ENCODE peak calls at places on chromosomes 3 and 15, in six cellular contexts. One of them, this sample, is unnamed.

GRCh38 chr3:125191730-125192129 is 20.8 kb downstream of the SLC12A8 start:
- DNase-seq in HCT116: no peak
- DNase-seq in A673: no peak
- DNase-seq in neural crest cell: no peak
- DNase-seq in foreskin fibroblast: no peak
- DNase-seq in AG09309: no peak
- DNase-seq in this sample: no peak

GRCh38 chr3:36991923-36992805 is 767 bp downstream of the EPM2AIP1 start:
- DNase-seq in HCT116: no peak
- DNase-seq in A673: no peak
- DNase-seq in neural crest cell: peak; percentile 8
- DNase-seq in foreskin fibroblast: peak; percentile 42
- DNase-seq in AG09309: peak; percentile 35
- DNase-seq in this sample: no peak

GRCh38 chr3:124217542-124217941 is 225.6 kb upstream of the ROPN1 start:
- DNase-seq in HCT116: peak; percentile 3
- DNase-seq in A673: peak; percentile 68
- DNase-seq in neural crest cell: peak; percentile 69
- DNase-seq in foreskin fibroblast: peak; percentile 45
- DNase-seq in AG09309: peak; percentile 29
- DNase-seq in this sample: peak; percentile 87

GRCh38 chr15:65365229-65365628 is 12.6 kb downstream of the IGDCC3 start:
- DNase-seq in HCT116: no peak
- DNase-seq in A673: no peak
- DNase-seq in neural crest cell: no peak
- DNase-seq in foreskin fibroblast: no peak
- DNase-seq in AG09309: no peak
- DNase-seq in this sample: no peak

GRCh38 chr15:29309139-29309538 is 39.5 kb upstream of the NSMCE3 start:
- DNase-seq in HCT116: no peak
- DNase-seq in A673: no peak
- DNase-seq in neural crest cell: no peak
- DNase-seq in foreskin fibroblast: no peak
- DNase-seq in AG09309: no peak
- DNase-seq in this sample: no peak

GRCh38 chr3:11818033-11818432 is 28.7 kb downstream of the TAMM41 start:
- DNase-seq in HCT116: no peak
- DNase-seq in A673: no peak
- DNase-seq in neural crest cell: no peak
- DNase-seq in foreskin fibroblast: no peak
- DNase-seq in AG09309: no peak
- DNase-seq in this sample: no peak

GRCh38 chr3:52230461-52230860 is 5.0 kb upstream of the TLR9 start:
- DNase-seq in HCT116: no peak
- DNase-seq in A673: no peak
- DNase-seq in neural crest cell: no peak
- DNase-seq in foreskin fibroblast: no peak
- DNase-seq in AG09309: no peak
- DNase-seq in this sample: no peak

GRCh38 chr3:190017575-190018288 is 103.0 kb downstream of the P3H2 start:
- DNase-seq in HCT116: peak; percentile 31
- DNase-seq in A673: peak; percentile 70
- DNase-seq in neural crest cell: no peak
- DNase-seq in foreskin fibroblast: peak; percentile 72
- DNase-seq in AG09309: peak; percentile 46
- DNase-seq in this sample: no peak

GRCh38 chr15:55742498-55742926 is 440 bp downstream of the PRTG start:
- DNase-seq in HCT116: no peak
- DNase-seq in A673: no peak
- DNase-seq in neural crest cell: no peak
- DNase-seq in foreskin fibroblast: peak; percentile 18
- DNase-seq in AG09309: no peak
- DNase-seq in this sample: no peak

GRCh38 chr15:41980654-41981323 is 8.4 kb upstream of the EHD4 start:
- DNase-seq in HCT116: no peak
- DNase-seq in A673: no peak
- DNase-seq in neural crest cell: no peak
- DNase-seq in foreskin fibroblast: no peak
- DNase-seq in AG09309: no peak
- DNase-seq in this sample: no peak

GRCh38 chr3:3984053-3984452 is 184.8 kb downstream of the LRRN1 start:
- DNase-seq in HCT116: no peak
- DNase-seq in A673: no peak
- DNase-seq in neural crest cell: no peak
- DNase-seq in foreskin fibroblast: no peak
- DNase-seq in AG09309: no peak
- DNase-seq in this sample: no peak

GRCh38 chr15:57044961-57045360 is 126.5 kb downstream of the TCF12 start:
- DNase-seq in HCT116: no peak
- DNase-seq in A673: no peak
- DNase-seq in neural crest cell: no peak
- DNase-seq in foreskin fibroblast: no peak
- DNase-seq in AG09309: no peak
- DNase-seq in this sample: no peak
- TF ChIP-seq CTCF in HCT116: no peak
- TF ChIP-seq CTCF in A673: no peak
- TF ChIP-seq CTCF in neural crest cell: no peak
- TF ChIP-seq CTCF in foreskin fibroblast: no peak
- TF ChIP-seq CTCF in AG09309: no peak
- TF ChIP-seq CTCF in this sample: no peak

GRCh38 chr3:135246027-135246426 is 451.0 kb downstream of the EPHB1 start:
- DNase-seq in HCT116: no peak
- DNase-seq in A673: no peak
- DNase-seq in neural crest cell: no peak
- DNase-seq in foreskin fibroblast: no peak
- DNase-seq in AG09309: no peak
- DNase-seq in this sample: no peak
- TF ChIP-seq CTCF in HCT116: no peak
- TF ChIP-seq CTCF in A673: no peak
- TF ChIP-seq CTCF in neural crest cell: no peak
- TF ChIP-seq CTCF in foreskin fibroblast: peak; percentile 11
- TF ChIP-seq CTCF in AG09309: peak; percentile 14
- TF ChIP-seq CTCF in this sample: no peak

GRCh38 chr15:43209059-43209824 is 11.6 kb downstream of the EPB42 start:
- DNase-seq in HCT116: no peak
- DNase-seq in A673: no peak
- DNase-seq in neural crest cell: no peak
- DNase-seq in foreskin fibroblast: no peak
- DNase-seq in AG09309: no peak
- DNase-seq in this sample: peak; percentile 83
- TF ChIP-seq CTCF in HCT116: no peak
- TF ChIP-seq CTCF in A673: no peak
- TF ChIP-seq CTCF in neural crest cell: no peak
- TF ChIP-seq CTCF in foreskin fibroblast: no peak
- TF ChIP-seq CTCF in AG09309: peak; percentile 29
- TF ChIP-seq CTCF in this sample: no peak

GRCh38 chr3:183268361-183268760 is 15.3 kb downstream of the B3GNT5 start:
- DNase-seq in HCT116: no peak
- DNase-seq in A673: no peak
- DNase-seq in neural crest cell: no peak
- DNase-seq in foreskin fibroblast: no peak
- DNase-seq in AG09309: no peak
- DNase-seq in this sample: no peak

GRCh38 chr3:183272792-183273191 is 19.7 kb downstream of the B3GNT5 start:
- DNase-seq in HCT116: no peak
- DNase-seq in A673: no peak
- DNase-seq in neural crest cell: no peak
- DNase-seq in foreskin fibroblast: no peak
- DNase-seq in AG09309: no peak
- DNase-seq in this sample: no peak

GRCh38 chr3:183269345-183269744 is 16.3 kb downstream of the B3GNT5 start:
- DNase-seq in HCT116: no peak
- DNase-seq in A673: no peak
- DNase-seq in neural crest cell: no peak
- DNase-seq in foreskin fibroblast: no peak
- DNase-seq in AG09309: no peak
- DNase-seq in this sample: no peak

GRCh38 chr3:183272142-183272541 is 19.1 kb downstream of the B3GNT5 start:
- DNase-seq in HCT116: no peak
- DNase-seq in A673: no peak
- DNase-seq in neural crest cell: no peak
- DNase-seq in foreskin fibroblast: no peak
- DNase-seq in AG09309: no peak
- DNase-seq in this sample: no peak

DNA sequence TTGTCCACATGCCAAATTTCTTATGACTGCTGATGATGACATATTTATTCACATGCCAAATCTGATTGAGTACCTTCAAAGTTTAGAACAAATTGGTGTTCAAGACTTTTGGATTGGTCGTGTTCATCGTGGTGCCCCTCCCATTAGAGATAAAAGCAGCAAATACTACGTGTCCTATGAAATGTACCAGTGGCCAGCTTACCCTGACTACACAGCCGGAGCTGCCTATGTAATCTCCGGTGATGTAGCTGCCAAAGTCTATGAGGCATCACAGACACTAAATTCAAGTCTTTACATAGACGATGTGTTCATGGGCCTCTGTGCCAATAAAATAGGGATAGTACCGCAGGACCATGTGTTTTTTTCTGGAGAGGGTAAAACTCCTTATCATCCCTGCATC is 17.3 kb downstream of the B3GNT5 start:
- DNase-seq in HCT116: no peak
- DNase-seq in A673: no peak
- DNase-seq in neural crest cell: no peak
- DNase-seq in foreskin fibroblast: no peak
- DNase-seq in AG09309: no peak
- DNase-seq in this sample: no peak
- TF ChIP-seq CTCF in HCT116: no peak
- TF ChIP-seq CTCF in A673: no peak
- TF ChIP-seq CTCF in neural crest cell: no peak
- TF ChIP-seq CTCF in foreskin fibroblast: no peak
- TF ChIP-seq CTCF in AG09309: no peak
- TF ChIP-seq CTCF in this sample: no peak

GRCh38 chr15:73688455-73688854 is 4.3 kb downstream of the CD276 start:
- DNase-seq in HCT116: no peak
- DNase-seq in A673: no peak
- DNase-seq in neural crest cell: no peak
- DNase-seq in foreskin fibroblast: peak; percentile 52
- DNase-seq in AG09309: no peak
- DNase-seq in this sample: no peak

GRCh38 chr15:73686781-73687256 is 2.6 kb downstream of the CD276 start:
- DNase-seq in HCT116: no peak
- DNase-seq in A673: no peak
- DNase-seq in neural crest cell: no peak
- DNase-seq in foreskin fibroblast: peak; percentile 92
- DNase-seq in AG09309: peak; percentile 57
- DNase-seq in this sample: no peak

GRCh38 chr15:73694419-73694818 is 10.2 kb downstream of the CD276 start:
- DNase-seq in HCT116: no peak
- DNase-seq in A673: no peak
- DNase-seq in neural crest cell: no peak
- DNase-seq in foreskin fibroblast: no peak
- DNase-seq in AG09309: no peak
- DNase-seq in this sample: no peak

GRCh38 chr15:73695773-73696640 is 11.8 kb downstream of the CD276 start:
- DNase-seq in HCT116: no peak
- DNase-seq in A673: no peak
- DNase-seq in neural crest cell: no peak
- DNase-seq in foreskin fibroblast: no peak
- DNase-seq in AG09309: no peak
- DNase-seq in this sample: no peak

GRCh38 chr15:73691398-73691797 is 7.2 kb downstream of the CD276 start:
- DNase-seq in HCT116: no peak
- DNase-seq in A673: peak; percentile 63
- DNase-seq in neural crest cell: no peak
- DNase-seq in foreskin fibroblast: peak; percentile 71
- DNase-seq in AG09309: no peak
- DNase-seq in this sample: no peak
- TF ChIP-seq CTCF in HCT116: no peak
- TF ChIP-seq CTCF in A673: peak; percentile 12
- TF ChIP-seq CTCF in neural crest cell: no peak
- TF ChIP-seq CTCF in foreskin fibroblast: no peak
- TF ChIP-seq CTCF in AG09309: peak; percentile 21
- TF ChIP-seq CTCF in this sample: peak; percentile 28

GRCh38 chr3:108818404-108818803 is 4.2 kb upstream of the TRAT1 start:
- DNase-seq in HCT116: peak; percentile 57
- DNase-seq in A673: peak; percentile 75
- DNase-seq in neural crest cell: no peak
- DNase-seq in foreskin fibroblast: no peak
- DNase-seq in AG09309: no peak
- DNase-seq in this sample: no peak
- TF ChIP-seq CTCF in HCT116: peak; percentile 62
- TF ChIP-seq CTCF in A673: peak; percentile 71
- TF ChIP-seq CTCF in neural crest cell: no peak
- TF ChIP-seq CTCF in foreskin fibroblast: no peak
- TF ChIP-seq CTCF in AG09309: peak; percentile 6
- TF ChIP-seq CTCF in this sample: no peak

DNA sequence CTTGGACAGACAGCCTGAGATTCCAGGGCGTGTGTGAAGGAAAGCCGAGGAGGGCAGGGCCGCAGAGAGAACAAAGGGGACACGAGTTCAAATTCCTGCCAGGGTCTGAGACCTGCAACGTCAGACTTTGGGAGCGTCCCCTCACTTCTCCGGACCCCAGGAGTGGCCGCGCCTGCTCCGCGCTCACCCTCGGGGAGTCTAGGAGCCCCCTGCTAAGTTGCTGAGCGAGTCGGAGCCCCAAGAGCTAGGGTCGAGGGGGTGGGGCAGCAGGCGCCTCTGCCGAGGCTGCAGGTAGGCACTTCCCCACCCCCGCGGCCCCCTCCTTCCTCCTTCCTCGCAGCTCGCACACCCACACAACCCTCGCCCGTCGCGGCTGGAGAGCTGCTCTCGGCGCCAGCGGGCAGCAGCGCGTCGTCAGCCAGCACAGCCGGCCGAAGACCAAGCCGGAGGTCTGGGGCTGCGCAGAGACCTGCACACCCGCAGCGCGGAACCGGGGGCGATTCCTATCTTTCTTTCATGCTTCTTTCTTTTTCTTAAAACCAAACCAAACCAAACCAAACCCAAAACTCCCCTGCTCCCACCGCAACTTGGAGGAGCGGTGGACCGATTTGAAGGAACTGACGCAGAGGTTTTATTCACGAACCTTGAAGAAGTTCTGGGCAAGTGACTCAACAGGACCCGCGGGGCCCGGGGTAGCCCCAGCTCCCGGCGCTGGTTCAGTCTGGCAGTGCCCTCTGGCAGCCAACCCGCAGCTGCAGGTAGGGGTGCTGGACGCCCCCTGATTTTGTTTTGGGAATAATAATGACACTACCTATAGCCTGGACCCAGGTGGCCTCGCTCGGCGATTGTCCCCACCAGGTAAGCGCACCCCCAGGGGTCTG is at the start of gene ANKRD34C:
- DNase-seq in HCT116: no peak
- DNase-seq in A673: no peak
- DNase-seq in neural crest cell: no peak
- DNase-seq in foreskin fibroblast: no peak
- DNase-seq in AG09309: no peak
- DNase-seq in this sample: no peak
- TF ChIP-seq CTCF in HCT116: no peak
- TF ChIP-seq CTCF in A673: no peak
- TF ChIP-seq CTCF in neural crest cell: no peak
- TF ChIP-seq CTCF in foreskin fibroblast: no peak
- TF ChIP-seq CTCF in AG09309: no peak
- TF ChIP-seq CTCF in this sample: no peak

This sample was measured in osteocyte.